ENCODE peak calls at places on chromosomes 5 and 9, in four cellular contexts. One of them, this sample, is unnamed.

GRCh38 chr9:18976368-18977238 is 56.4 kb downstream of the SAXO1 start:
- DNase-seq in HepG2: no peak
- DNase-seq in K562: no peak
- DNase-seq in SK-N-SH: peak
- DNase-seq in this sample: no peak

GRCh38 chr9:94973491-94973941 is 247.0 kb downstream of the AOPEP start:
- DNase-seq in HepG2: no peak
- DNase-seq in K562: no peak
- DNase-seq in SK-N-SH: no peak
- DNase-seq in this sample: no peak

GRCh38 chr5:140868721-140869554 is at the start of gene PCDHA11:
- DNase-seq in HepG2: peak
- DNase-seq in K562: peak
- DNase-seq in SK-N-SH: no peak
- DNase-seq in this sample: no peak

GRCh38 chr5:178429541-178430186 is 160.5 kb downstream of the COL23A1 start:
- DNase-seq in HepG2: no peak
- DNase-seq in K562: no peak
- DNase-seq in SK-N-SH: peak
- DNase-seq in this sample: no peak

GRCh38 chr5:100841358-100842076 is 61.6 kb downstream of the ST8SIA4 start:
- DNase-seq in HepG2: no peak
- DNase-seq in K562: no peak
- DNase-seq in SK-N-SH: no peak
- DNase-seq in this sample: no peak

GRCh38 chr5:163041254-163041653 is 396.1 kb upstream of the CCNG1 start:
- DNase-seq in HepG2: no peak
- DNase-seq in K562: no peak
- DNase-seq in SK-N-SH: no peak
- DNase-seq in this sample: no peak

GRCh38 chr5:175325681-175326080 is 118.3 kb downstream of the DRD1 start:
- DNase-seq in HepG2: no peak
- DNase-seq in K562: no peak
- DNase-seq in SK-N-SH: no peak
- DNase-seq in this sample: no peak

GRCh38 chr5:33043598-33043997 is 332.5 kb downstream of the NPR3 start:
- DNase-seq in HepG2: no peak
- DNase-seq in K562: no peak
- DNase-seq in SK-N-SH: no peak
- DNase-seq in this sample: no peak

GRCh38 chr9:98808411-98808815 is 943 bp downstream of the GALNT12 start:
- DNase-seq in HepG2: no peak
- DNase-seq in K562: peak
- DNase-seq in SK-N-SH: no peak
- DNase-seq in this sample: no peak

GRCh38 chr5:128905225-128906110 is 59.8 kb upstream of the SLC27A6 start:
- DNase-seq in HepG2: peak
- DNase-seq in K562: peak
- DNase-seq in SK-N-SH: peak
- DNase-seq in this sample: no peak

GRCh38 chr5:34015120-34015807 is 7.4 kb upstream of the AMACR start:
- DNase-seq in HepG2: no peak
- DNase-seq in K562: no peak
- DNase-seq in SK-N-SH: no peak
- DNase-seq in this sample: no peak

GRCh38 chr5:160269017-160269416 is 39.7 kb downstream of the FABP6 start:
- DNase-seq in HepG2: no peak
- DNase-seq in K562: no peak
- DNase-seq in SK-N-SH: peak
- DNase-seq in this sample: no peak

GRCh38 chr9:14190240-14190639 is 123.7 kb downstream of the NFIB start:
- DNase-seq in HepG2: no peak
- DNase-seq in K562: no peak
- DNase-seq in SK-N-SH: no peak
- DNase-seq in this sample: no peak

GRCh38 chr9:14193338-14193980 is 120.5 kb downstream of the NFIB start:
- DNase-seq in HepG2: no peak
- DNase-seq in K562: no peak
- DNase-seq in SK-N-SH: no peak
- DNase-seq in this sample: no peak

GRCh38 chr9:14189146-14189545 is 124.8 kb downstream of the NFIB start:
- DNase-seq in HepG2: no peak
- DNase-seq in K562: no peak
- DNase-seq in SK-N-SH: no peak
- DNase-seq in this sample: no peak

GRCh38 chr9:14189578-14189977 is 124.4 kb downstream of the NFIB start:
- DNase-seq in HepG2: no peak
- DNase-seq in K562: no peak
- DNase-seq in SK-N-SH: no peak
- DNase-seq in this sample: no peak

DNA sequence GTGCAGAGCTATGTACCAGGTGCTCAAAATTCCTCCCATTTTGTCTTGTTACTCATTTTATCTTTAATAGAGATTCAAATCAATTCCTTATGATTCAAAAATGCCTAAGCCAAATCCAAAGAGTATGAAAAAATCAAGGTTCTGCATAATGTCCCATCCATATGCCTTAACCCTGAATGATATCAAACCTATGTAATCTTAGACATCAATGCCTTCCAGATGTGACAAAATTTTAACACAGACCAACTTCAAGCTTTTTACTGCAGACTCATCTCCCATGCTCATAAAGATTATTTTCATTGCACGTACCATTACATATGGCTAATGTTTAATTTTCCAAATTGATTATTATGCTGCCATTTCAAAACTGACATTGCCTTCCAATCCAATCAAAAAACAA is 122.4 kb downstream of the NFIB start:
- DNase-seq in HepG2: no peak
- DNase-seq in K562: no peak
- DNase-seq in SK-N-SH: no peak
- DNase-seq in this sample: no peak
- TF ChIP-seq FOXJ3 in HepG2: no peak
- TF ChIP-seq FOXJ3 in K562: no peak
- TF ChIP-seq FOXJ3 in SK-N-SH: no peak
- TF ChIP-seq FOXJ3 in this sample: no peak

GRCh38 chr5:77379558-77380061 is 112.5 kb downstream of the WDR41 start:
- DNase-seq in HepG2: no peak
- DNase-seq in K562: no peak
- DNase-seq in SK-N-SH: no peak
- DNase-seq in this sample: no peak
- TF ChIP-seq FOXJ3 in HepG2: no peak
- TF ChIP-seq FOXJ3 in K562: no peak
- TF ChIP-seq FOXJ3 in SK-N-SH: no peak
- TF ChIP-seq FOXJ3 in this sample: no peak

GRCh38 chr9:123604861-123605260 is 248.9 kb downstream of the CRB2 start:
- DNase-seq in HepG2: no peak
- DNase-seq in K562: no peak
- DNase-seq in SK-N-SH: no peak
- DNase-seq in this sample: no peak

GRCh38 chr9:123597073-123597472 is 241.1 kb downstream of the CRB2 start:
- DNase-seq in HepG2: no peak
- DNase-seq in K562: no peak
- DNase-seq in SK-N-SH: no peak
- DNase-seq in this sample: no peak

GRCh38 chr9:123597926-123598556 is 242.0 kb downstream of the CRB2 start:
- DNase-seq in HepG2: peak
- DNase-seq in K562: no peak
- DNase-seq in SK-N-SH: no peak
- DNase-seq in this sample: no peak

GRCh38 chr9:123601828-123602227 is 245.8 kb downstream of the CRB2 start:
- DNase-seq in HepG2: no peak
- DNase-seq in K562: no peak
- DNase-seq in SK-N-SH: peak
- DNase-seq in this sample: no peak

DNA sequence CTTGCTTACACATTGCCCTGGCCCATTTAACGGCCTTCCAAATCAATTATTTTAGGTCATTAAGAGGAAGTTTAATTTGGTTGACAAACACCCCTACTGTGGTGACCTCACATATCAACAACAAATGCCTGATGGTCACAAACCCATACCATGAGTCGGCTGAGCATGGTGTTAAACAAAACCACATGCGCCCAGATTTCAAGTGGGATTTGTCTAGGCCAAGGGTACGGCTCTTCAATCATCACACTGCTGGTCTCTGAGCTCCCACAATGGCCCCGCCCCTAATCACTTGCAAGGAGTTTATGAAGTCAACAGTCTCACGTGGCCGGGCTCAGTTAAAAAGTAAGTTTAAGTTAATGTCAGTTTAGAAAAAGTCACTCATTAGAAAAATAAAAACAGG is 243.8 kb downstream of the CRB2 start:
- DNase-seq in HepG2: no peak
- DNase-seq in K562: no peak
- DNase-seq in SK-N-SH: no peak
- DNase-seq in this sample: no peak
- TF ChIP-seq FOXJ3 in HepG2: no peak
- TF ChIP-seq FOXJ3 in K562: no peak
- TF ChIP-seq FOXJ3 in SK-N-SH: no peak
- TF ChIP-seq FOXJ3 in this sample: no peak

DNA sequence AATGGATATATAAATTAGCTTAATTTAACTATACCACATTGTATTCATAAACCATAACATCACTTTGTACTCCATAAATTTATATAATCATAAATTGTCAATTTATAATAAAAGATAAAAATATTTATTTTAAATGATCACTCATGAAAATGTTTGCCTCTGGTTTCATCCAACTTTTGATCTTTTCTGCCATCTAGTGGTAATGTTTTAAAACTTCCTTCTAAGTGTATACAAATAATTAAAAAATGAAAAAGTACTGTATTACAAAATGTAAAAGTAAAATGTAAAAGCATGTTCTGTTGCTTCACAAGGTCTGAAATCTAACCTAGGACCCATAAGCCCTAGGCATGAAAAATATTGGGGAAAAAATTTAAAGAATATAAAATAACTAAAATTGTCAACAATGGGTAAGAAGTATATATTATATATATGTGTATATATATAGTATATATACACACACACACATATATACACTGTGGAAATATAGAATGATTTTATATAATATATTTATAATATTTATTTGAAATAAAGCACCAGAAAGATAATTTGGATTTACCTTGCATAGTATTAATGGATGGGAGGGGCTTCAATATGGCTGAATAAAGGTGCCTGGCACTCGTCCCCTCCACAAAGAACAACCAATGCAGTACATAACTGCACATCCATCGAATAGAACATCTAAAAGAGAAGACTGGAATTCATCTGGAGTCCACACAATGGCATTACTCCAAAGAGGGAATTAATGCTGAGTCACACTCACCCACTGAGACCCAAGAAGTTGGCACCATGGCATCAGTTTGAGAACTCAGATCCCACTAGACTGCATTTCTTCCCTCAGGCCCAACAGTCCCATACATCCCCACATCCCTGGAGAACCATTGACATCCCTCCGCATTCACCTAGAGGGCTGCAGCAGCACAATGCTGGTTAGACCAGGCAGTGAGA is 32.5 kb downstream of the ANXA1 start:
- DNase-seq in HepG2: peak
- DNase-seq in K562: peak
- DNase-seq in SK-N-SH: no peak
- DNase-seq in this sample: no peak
- TF ChIP-seq FOXJ3 in HepG2: no peak
- TF ChIP-seq FOXJ3 in K562: no peak
- TF ChIP-seq FOXJ3 in SK-N-SH: no peak
- TF ChIP-seq FOXJ3 in this sample: no peak

GRCh38 chr9:2389404-2389803 is 232.2 kb upstream of the VLDLR start:
- DNase-seq in HepG2: no peak
- DNase-seq in K562: no peak
- DNase-seq in SK-N-SH: no peak
- DNase-seq in this sample: no peak
- TF ChIP-seq FOXJ3 in HepG2: no peak
- TF ChIP-seq FOXJ3 in K562: no peak
- TF ChIP-seq FOXJ3 in SK-N-SH: no peak
- TF ChIP-seq FOXJ3 in this sample: no peak

GRCh38 chr5:40202852-40203440 is 476.8 kb upstream of the PTGER4 start:
- DNase-seq in HepG2: no peak
- DNase-seq in K562: no peak
- DNase-seq in SK-N-SH: no peak
- DNase-seq in this sample: no peak
- TF ChIP-seq FOXJ3 in HepG2: no peak
- TF ChIP-seq FOXJ3 in K562: no peak
- TF ChIP-seq FOXJ3 in SK-N-SH: no peak
- TF ChIP-seq FOXJ3 in this sample: no peak

GRCh38 chr9:128819716-128820664 is 1.7 kb downstream of the ENDOG start:
- DNase-seq in HepG2: no peak
- DNase-seq in K562: peak
- DNase-seq in SK-N-SH: peak
- DNase-seq in this sample: no peak
- TF ChIP-seq FOXJ3 in HepG2: no peak
- TF ChIP-seq FOXJ3 in K562: no peak
- TF ChIP-seq FOXJ3 in SK-N-SH: no peak
- TF ChIP-seq FOXJ3 in this sample: no peak

GRCh38 chr5:54996476-54996875 is 11.1 kb upstream of the ESM1 start:
- DNase-seq in HepG2: no peak
- DNase-seq in K562: no peak
- DNase-seq in SK-N-SH: no peak
- DNase-seq in this sample: no peak
- TF ChIP-seq FOXJ3 in HepG2: no peak
- TF ChIP-seq FOXJ3 in K562: no peak
- TF ChIP-seq FOXJ3 in SK-N-SH: no peak
- TF ChIP-seq FOXJ3 in this sample: no peak

This sample was measured in WTC11.